ENCODE peak calls at places on chromosomes 6 and 20, in ten cellular contexts. Q is HS-5; N is NCI-H1694; F is activated CD4-positive, alpha-beta T cell treated with anti-CD3 and anti-CD28 coated beads, Interleukin-2, amount 10 ng/mL, durations not matched to agents 7 days and 5 days; S is CD8-positive, alpha-beta memory T cell; K is hepatic stellate cell; V is psoas muscle; A is astrocyte of the spinal cord; T is body of pancreas; I is left ventricle myocardium superior. O is an unnamed sample.

GRCh38 chr6:41161380-41161779 is 1.5 kb downstream of the TREM2 start:
- DNase-seq in Q (no peak), N (no peak), F (no peak), S (no peak), K (no peak), V (no peak), A (no peak), T (no peak), I (no peak), O (no peak)

GRCh38 chr6:44307217-44307616 is 5.9 kb downstream of the AARS2 start:
- DNase-seq in Q (no peak), N (no peak), F (no peak), S (no peak), K (no peak), V (no peak), A (no peak), T (no peak), I (no peak), O (no peak)

GRCh38 chr20:51156041-51156795 is 133.3 kb upstream of the KCNG1 start:
- DNase-seq in Q (no peak), N (peak; percentile 63), F (no peak), S (no peak), K (no peak), V (no peak), A (peak; percentile 43), T (peak; percentile 36), I (no peak), O (no peak)

GRCh38 chr6:404685-405423 is 13.3 kb downstream of the IRF4 start:
- DNase-seq in Q (no peak), N (no peak), F (peak; percentile 54), S (no peak), K (no peak), V (no peak), A (no peak), T (no peak), I (no peak), O (no peak)

GRCh38 chr6:3063733-3064700 is 4.3 kb upstream of the RIPK1 start:
- DNase-seq in Q (peak; percentile 66), N (peak; percentile 55), F (peak; percentile 92), S (peak; percentile 94), K (peak; percentile 96), V (peak; percentile 97), A (peak; percentile 89), T (peak; percentile 97), I (peak; percentile 98), O (peak; percentile 92)

GRCh38 chr6:16653226-16653625 is 108.0 kb downstream of the ATXN1 start:
- DNase-seq in Q (no peak), N (no peak), F (no peak), S (no peak), K (no peak), V (no peak), A (no peak), T (no peak), I (no peak), O (no peak)

GRCh38 chr20:47349365-47350180 is 6.9 kb downstream of the ZMYND8 start:
- DNase-seq in Q (no peak), N (no peak), F (no peak), S (no peak), K (no peak), V (no peak), A (peak; percentile 65), T (no peak), I (no peak), O (no peak)

GRCh38 chr6:79384845-79385244 is 150.4 kb upstream of the HMGN3 start:
- DNase-seq in Q (no peak), N (no peak), F (no peak), S (no peak), K (no peak), V (no peak), A (peak; percentile 55), T (peak; percentile 7), I (no peak), O (no peak)

GRCh38 chr20:37586078-37586477 is 58.4 kb upstream of the BLCAP start:
- DNase-seq in Q (no peak), N (no peak), F (no peak), S (no peak), K (no peak), V (no peak), A (no peak), T (no peak), I (no peak), O (no peak)

GRCh38 chr20:32436968-32437367 is 78.8 kb downstream of the ASXL1 start:
- DNase-seq in Q (no peak), N (no peak), F (no peak), S (no peak), K (no peak), V (no peak), A (no peak), T (no peak), I (no peak), O (no peak)

GRCh38 chr6:90397929-90398674 is 101.5 kb upstream of the BACH2 start:
- DNase-seq in Q (no peak), N (no peak), F (peak; percentile 78), S (peak; percentile 92), K (no peak), V (no peak), A (no peak), T (peak; percentile 61), I (no peak), O (no peak)

GRCh38 chr20:1718604-1719384 is 61.2 kb upstream of the SIRPG start:
- DNase-seq in Q (peak; percentile 96), N (no peak), F (no peak), S (no peak), K (no peak), V (peak; percentile 68), A (peak; percentile 65), T (peak; percentile 16), I (no peak), O (no peak)

GRCh38 chr6:79536615-79536968 is 638 bp downstream of the LCA5 start:
- DNase-seq in Q (no peak), N (no peak), F (no peak), S (no peak), K (peak; percentile 24), V (peak; percentile 58), A (peak; percentile 63), T (peak; percentile 25), I (peak; percentile 60), O (no peak)

GRCh38 chr6:35757461-35758123 is 18.8 kb upstream of the CLPSL2 start:
- DNase-seq in Q (no peak), N (no peak), F (no peak), S (no peak), K (no peak), V (no peak), A (peak; percentile 37), T (peak; percentile 19), I (no peak), O (peak; percentile 34)

GRCh38 chr20:8362457-8362856 is 230.4 kb downstream of the PLCB1 start:
- DNase-seq in Q (no peak), N (no peak), F (no peak), S (no peak), K (no peak), V (no peak), A (no peak), T (no peak), I (no peak), O (no peak)

O was measured in HL-60.